ENCODE peak calls at places on chromosome 14, in ten cellular contexts. B, E, A, N, L, W, H, O, D and F are unnamed samples.

GRCh38 chr14:69794791-69795190 is 2.2 kb downstream of the SLC10A1 start:
- DNase-seq in B (no peak), A (no peak), O (no peak), L (no peak), E (no peak), W (no peak), N (no peak), H (no peak), D (no peak), F (no peak)

GRCh38 chr14:30798516-30798915 is 75.8 kb upstream of the COCH start:
- DNase-seq in O (no peak), L (no peak), W (no peak), N (no peak), D (no peak), B (no peak), H (no peak), A (no peak), E (no peak), F (no peak)

GRCh38 chr14:69713127-69713800 is 53.7 kb upstream of the SRSF5 start:
- DNase-seq in H (no peak), N (no peak), O (no peak), W (no peak), B (no peak), L (no peak), A (peak), D (no peak), E (no peak), F (no peak)

GRCh38 chr14:103391048-103391447 is 5.8 kb downstream of the MARK3 start:
- DNase-seq in O (peak), D (peak), L (peak), H (peak), A (no peak), N (peak), W (no peak), E (peak), B (no peak), F (no peak)

GRCh38 chr14:32430326-32430725 is 101.2 kb downstream of the AKAP6 start:
- DNase-seq in O (peak), N (no peak), H (no peak), A (no peak), E (no peak), D (no peak), L (no peak), B (no peak), W (no peak), F (no peak)

GRCh38 chr14:49220492-49220891 is 365.7 kb downstream of the RPS29 start:
- DNase-seq in L (no peak), O (no peak), W (no peak), N (no peak), E (no peak), B (no peak), D (no peak), A (no peak), H (no peak), F (no peak)

GRCh38 chr14:79585845-79586244 is 625.5 kb downstream of the DIO2 start:
- DNase-seq in N (no peak), A (no peak), H (no peak), E (no peak), O (no peak), L (peak), W (no peak), D (no peak), B (no peak), F (no peak)

GRCh38 chr14:20683896-20684661 is at the start of gene RNASE4:
- DNase-seq in H (peak), N (peak), D (peak), E (peak), O (peak), W (peak), A (peak), B (peak), L (peak), F (peak)

GRCh38 chr14:40336846-40337245 is 904.6 kb upstream of the FBXO33 start:
- DNase-seq in D (no peak), A (no peak), O (no peak), E (no peak), H (no peak), N (no peak), B (no peak), W (no peak), L (no peak), F (no peak)

GRCh38 chr14:104011824-104012517 is 69.6 kb upstream of the RD3L start:
- DNase-seq in W (no peak), N (no peak), B (peak), A (no peak), E (no peak), H (no peak), D (no peak), L (peak), O (no peak), F (no peak)

GRCh38 chr14:34018564-34019244 is 67.8 kb upstream of the EGLN3 start:
- DNase-seq in H (no peak), L (no peak), O (peak), D (no peak), E (peak), N (no peak), B (no peak), A (no peak), W (no peak), F (no peak)

GRCh38 chr14:29227631-29228030 is 461.0 kb downstream of the FOXG1 start:
- DNase-seq in H (no peak), B (no peak), W (no peak), E (no peak), N (no peak), D (no peak), A (no peak), L (no peak), O (peak), F (no peak)

GRCh38 chr14:74965770-74966153 is 10.4 kb upstream of the PGF start:
- DNase-seq in D (no peak), N (no peak), O (peak), L (no peak), E (no peak), B (no peak), W (no peak), A (no peak), H (no peak), F (no peak)

GRCh38 chr14:37091651-37092050 is 80.8 kb downstream of the SLC25A21 start:
- DNase-seq in A (no peak), H (no peak), W (no peak), B (no peak), O (no peak), L (no peak), E (no peak), N (no peak), D (no peak), F (no peak)

GRCh38 chr14:71411766-71412165 is 504.5 kb downstream of the PCNX1 start:
- DNase-seq in D (no peak), W (no peak), N (no peak), A (no peak), L (no peak), H (no peak), B (no peak), O (no peak), E (no peak), F (no peak)

GRCh38 chr14:58238252-58239247 is 6.1 kb upstream of the PSMA3 start:
- DNase-seq in E (no peak), N (no peak), A (no peak), D (no peak), L (no peak), H (no peak), B (no peak), O (peak), W (no peak), F (no peak)

GRCh38 chr14:84806627-84807026 is 723.3 kb upstream of the FLRT2 start:
- DNase-seq in O (no peak), B (no peak), H (no peak), N (no peak), A (no peak), D (no peak), L (no peak), E (no peak), W (no peak), F (no peak)

GRCh38 chr14:106807493-106807892 is 1281.1 kb downstream of the TMEM121 start:
- DNase-seq in E (no peak), O (no peak), H (no peak), A (no peak), B (no peak), N (no peak), D (no peak), W (no peak), L (no peak), F (no peak)

GRCh38 chr14:103597623-103598372 is 31.2 kb upstream of the KLC1 start:
- DNase-seq in B (no peak), L (no peak), A (no peak), N (peak), D (no peak), W (no peak), E (no peak), H (peak), O (peak), F (no peak)

GRCh38 chr14:25349269-25349668 is 299.3 kb upstream of the STXBP6 start:
- DNase-seq in B (no peak), D (no peak), O (peak), E (no peak), N (no peak), H (no peak), A (no peak), W (no peak), L (no peak), F (no peak)

GRCh38 chr14:99179946-99180345 is 92.1 kb downstream of the BCL11B start:
- DNase-seq in A (no peak), L (no peak), B (no peak), H (no peak), N (no peak), D (no peak), E (no peak), W (no peak), O (no peak), F (no peak)

GRCh38 chr14:99454246-99454645 is 26.4 kb downstream of the SETD3 start:
- DNase-seq in B (no peak), E (no peak), N (no peak), O (no peak), W (no peak), L (no peak), H (no peak), D (no peak), A (no peak), F (no peak)

GRCh38 chr14:31492759-31493498 is 5.1 kb upstream of the GPR33 start:
- DNase-seq in B (no peak), O (no peak), L (peak), E (no peak), H (no peak), N (no peak), W (no peak), D (no peak), A (no peak), F (no peak)

GRCh38 chr14:23056257-23056955 is 914 bp downstream of the CDH24 start:
- DNase-seq in D (peak), N (peak), O (peak), H (peak), W (no peak), E (no peak), A (peak), L (peak), B (peak), F (no peak)

GRCh38 chr14:44505588-44505987 is 1.5 kb downstream of the FSCB start:
- DNase-seq in D (no peak), A (no peak), B (no peak), W (no peak), E (no peak), L (no peak), O (no peak), N (no peak), H (no peak), F (no peak)

GRCh38 chr14:92503756-92504491 is 9.7 kb upstream of the RIN3 start:
- DNase-seq in A (no peak), D (no peak), E (no peak), B (no peak), H (no peak), L (peak), O (peak), W (no peak), N (peak), F (no peak)

GRCh38 chr14:61167642-61168041 is 113.5 kb downstream of the TMEM30B start:
- DNase-seq in H (no peak), D (no peak), L (no peak), B (no peak), W (no peak), N (no peak), E (no peak), O (no peak), A (no peak), F (no peak)